ENCODE peak calls at places on chromosomes 3 and 15, in eight cellular contexts. Q is left ventricle myocardium inferior, F is heart right ventricle, J is stomach, A is tibial artery, R is neural progenitor cell, L is mucosa of descending colon, N is Panc1. D is an unnamed sample.

GRCh38 chr3:156689589-156689988 is 15.2 kb downstream of the TIPARP start:
- DNase-seq in Q (no peak), F (no peak), J (no peak), A (no peak), R (no peak), L (no peak), N (no peak), D (no peak)

GRCh38 chr3:150238995-150239612 is 169.0 kb upstream of the TSC22D2 start:
- DNase-seq in Q (no peak), F (no peak), J (peak; percentile 36), A (no peak), R (peak; percentile 63), L (no peak), N (no peak), D (no peak)

GRCh38 chr3:189003410-189003809 is 168.4 kb upstream of the TPRG1 start:
- DNase-seq in Q (no peak), F (no peak), J (no peak), A (no peak), R (no peak), L (no peak), N (no peak), D (no peak)

GRCh38 chr3:18758047-18758704 is 333.0 kb upstream of the SATB1 start:
- DNase-seq in Q (no peak), F (no peak), J (no peak), A (no peak), R (peak; percentile 80), L (no peak), N (peak; percentile 20), D (no peak)

GRCh38 chr15:87528873-87529272 is 727.7 kb downstream of the NTRK3 start:
- DNase-seq in Q (no peak), F (no peak), J (no peak), A (no peak), R (no peak), L (no peak), N (no peak), D (no peak)

GRCh38 chr3:132593950-132594328 is 3.1 kb upstream of the ACKR4 start:
- DNase-seq in Q (no peak), F (no peak), J (no peak), A (no peak), R (no peak), L (no peak), N (peak; percentile 8), D (no peak)

GRCh38 chr15:76988874-76989780 is 5.8 kb upstream of the PSTPIP1 start:
- DNase-seq in Q (no peak), F (no peak), J (no peak), A (no peak), R (no peak), L (peak; percentile 33), N (no peak), D (no peak)

GRCh38 chr3:124588794-124589193 is 141.5 kb upstream of the UMPS start:
- DNase-seq in Q (no peak), F (no peak), J (no peak), A (no peak), R (no peak), L (no peak), N (no peak), D (no peak)

GRCh38 chr3:72310028-72310987 is 525.4 kb upstream of the PROK2 start:
- DNase-seq in Q (peak; percentile 45), F (peak; percentile 43), J (no peak), A (peak; percentile 38), R (no peak), L (peak; percentile 80), N (no peak), D (no peak)

GRCh38 chr3:18127864-18128185 is 297.3 kb downstream of the SATB1 start:
- DNase-seq in Q (no peak), F (no peak), J (no peak), A (no peak), R (no peak), L (no peak), N (no peak), D (no peak)

GRCh38 chr3:134020135-134020680 is 9.5 kb downstream of the SLCO2A1 start:
- DNase-seq in Q (no peak), F (no peak), J (no peak), A (no peak), R (no peak), L (no peak), N (no peak), D (peak; percentile 26)

GRCh38 chr15:62135532-62136134 is 29.5 kb downstream of the C2CD4B start:
- DNase-seq in Q (no peak), F (no peak), J (peak; percentile 50), A (no peak), R (no peak), L (peak; percentile 72), N (no peak), D (no peak)

GRCh38 chr15:67149859-67150824 is 84.7 kb downstream of the SMAD3 start:
- DNase-seq in Q (peak; percentile 67), F (peak; percentile 62), J (peak; percentile 62), A (peak; percentile 77), R (peak; percentile 43), L (peak; percentile 73), N (peak; percentile 98), D (peak; percentile 91)

GRCh38 chr3:129162729-129163579 is 2.1 kb upstream of the ISY1 start:
- DNase-seq in Q (no peak), F (no peak), J (no peak), A (no peak), R (peak; percentile 51), L (no peak), N (no peak), D (no peak)

GRCh38 chr3:115960799-115961198 is 337.5 kb downstream of the GAP43 start:
- DNase-seq in Q (no peak), F (no peak), J (no peak), A (no peak), R (no peak), L (no peak), N (no peak), D (no peak)

GRCh38 chr3:15810702-15811101 is 12.9 kb upstream of the ANKRD28 start:
- DNase-seq in Q (no peak), F (no peak), J (no peak), A (no peak), R (no peak), L (no peak), N (no peak), D (no peak)

GRCh38 chr15:41930221-41930866 is 36.5 kb upstream of the SPTBN5 start:
- DNase-seq in Q (peak; percentile 64), F (no peak), J (no peak), A (peak; percentile 86), R (no peak), L (peak; percentile 71), N (peak; percentile 94), D (peak; percentile 76)

GRCh38 chr3:131896285-131896684 is 138.5 kb downstream of the CPNE4 start:
- DNase-seq in Q (no peak), F (no peak), J (no peak), A (no peak), R (no peak), L (no peak), N (no peak), D (no peak)

GRCh38 chr3:9914559-9915251 is 2.2 kb upstream of the IL17RC start:
- DNase-seq in Q (no peak), F (no peak), J (no peak), A (no peak), R (no peak), L (no peak), N (no peak), D (no peak)

GRCh38 chr15:68700395-68701123 is 120.1 kb downstream of the ANP32A start:
- DNase-seq in Q (peak; percentile 76), F (peak; percentile 74), J (no peak), A (peak; percentile 51), R (peak; percentile 58), L (no peak), N (no peak), D (peak; percentile 73)

GRCh38 chr15:68699124-68699880 is 120.5 kb downstream of the CORO2B start:
- DNase-seq in Q (no peak), F (no peak), J (no peak), A (no peak), R (peak; percentile 58), L (no peak), N (no peak), D (no peak)

GRCh38 chr15:68697711-68698690 is 119.2 kb downstream of the CORO2B start:
- DNase-seq in Q (no peak), F (no peak), J (no peak), A (no peak), R (no peak), L (no peak), N (no peak), D (no peak)

GRCh38 chr15:68699881-68700394 is 120.8 kb downstream of the ANP32A start:
- DNase-seq in Q (peak; percentile 33), F (peak; percentile 47), J (no peak), A (no peak), R (no peak), L (no peak), N (no peak), D (no peak)

GRCh38 chr15:68698708-68699107 is 119.9 kb downstream of the CORO2B start:
- DNase-seq in Q (no peak), F (no peak), J (no peak), A (no peak), R (no peak), L (no peak), N (no peak), D (no peak)
- H3K4me1 ChIP-seq in Q (peaks cover 54% of the 10 kb centered on the region), F (peaks cover 19% of the 10 kb centered on the region), J (peaks cover 12% of the 10 kb centered on the region), A (peaks cover 15% of the 10 kb centered on the region), R (peaks cover 29% of the 10 kb centered on the region), L (no peaks in the 10 kb centered on the region), N (no peaks in the 10 kb centered on the region), D (no peaks in the 10 kb centered on the region)

GRCh38 chr3:69090021-69090420 is 5.3 kb downstream of the ARL6IP5 start:
- DNase-seq in Q (no peak), F (no peak), J (no peak), A (no peak), R (no peak), L (no peak), N (no peak), D (no peak)

GRCh38 chr3:69091389-69092029 is 6.8 kb downstream of the ARL6IP5 start:
- DNase-seq in Q (no peak), F (no peak), J (no peak), A (no peak), R (no peak), L (no peak), N (no peak), D (no peak)

GRCh38 chr3:69095636-69096035 is 10.9 kb downstream of the ARL6IP5 start:
- DNase-seq in Q (no peak), F (no peak), J (no peak), A (no peak), R (no peak), L (no peak), N (no peak), D (no peak)

GRCh38 chr3:69094467-69095205 is 9.9 kb downstream of the ARL6IP5 start:
- DNase-seq in Q (no peak), F (no peak), J (no peak), A (no peak), R (no peak), L (no peak), N (no peak), D (no peak)

GRCh38 chr3:69092030-69092513 is 7.3 kb downstream of the ARL6IP5 start:
- DNase-seq in Q (no peak), F (no peak), J (no peak), A (no peak), R (peak; percentile 46), L (no peak), N (no peak), D (no peak)
- H3K4me3 ChIP-seq in Q (peak overlapping the region; percentile 12), F (no peak overlapping the region), J (no peak overlapping the region), A (no peak overlapping the region), R (no peak overlapping the region), L (no peak overlapping the region), N (no peak overlapping the region), D (no peak overlapping the region)

GRCh38 chr15:53586815-53587214 is 172.6 kb downstream of the WDR72 start:
- DNase-seq in Q (no peak), F (no peak), J (peak; percentile 31), A (no peak), R (peak; percentile 82), L (peak; percentile 57), N (no peak), D (no peak)
- TF ChIP-seq CTCF in Q (peak; percentile 11), F (no peak), J (peak; percentile 11), A (no peak), R (peak; percentile 93), L (peak; percentile 45), N (peak; percentile 34), D (no peak)

GRCh38 chr15:65633752-65634151 is 12.0 kb downstream of the SLC24A1 start:
- DNase-seq in Q (no peak), F (no peak), J (no peak), A (no peak), R (peak; percentile 28), L (no peak), N (no peak), D (no peak)
- H3K4me1 ChIP-seq in Q (peaks cover 4% of the 10 kb centered on the region), F (peaks cover 10% of the 10 kb centered on the region), J (no peaks in the 10 kb centered on the region), A (peaks cover under 1% of the 10 kb centered on the region), R (peaks cover 4% of the 10 kb centered on the region), L (peaks cover 11% of the 10 kb centered on the region), N (peaks cover 6% of the 10 kb centered on the region), D (peaks cover 5% of the 10 kb centered on the region)